ENCODE peak calls at places on chromosomes 4 and X, in nine cellular contexts. One of them, this sample, is unnamed.

GRCh38 chrX:19535481-19535880 is 20.2 kb upstream of the MAP3K15 start:
- DNase-seq in neuronal stem cell: no peak
- DNase-seq in choroid plexus epithelial cell: peak
- DNase-seq in AG09309: peak
- DNase-seq in GM23248: peak
- DNase-seq in SJSA1: no peak
- DNase-seq in lung: no peak
- DNase-seq in heart right ventricle: no peak
- DNase-seq in tibial nerve: no peak
- DNase-seq in this sample: no peak

GRCh38 chr4:19961092-19961491 is 290.6 kb upstream of the SLIT2 start:
- DNase-seq in neuronal stem cell: no peak
- DNase-seq in choroid plexus epithelial cell: peak
- DNase-seq in AG09309: peak
- DNase-seq in GM23248: peak
- DNase-seq in SJSA1: no peak
- DNase-seq in lung: no peak
- DNase-seq in heart right ventricle: no peak
- DNase-seq in tibial nerve: no peak
- DNase-seq in this sample: peak

GRCh38 chr4:85867281-85867680 is 392.3 kb downstream of the ARHGAP24 start:
- DNase-seq in neuronal stem cell: no peak
- DNase-seq in choroid plexus epithelial cell: no peak
- DNase-seq in AG09309: no peak
- DNase-seq in GM23248: peak
- DNase-seq in SJSA1: no peak
- DNase-seq in lung: no peak
- DNase-seq in heart right ventricle: no peak
- DNase-seq in tibial nerve: no peak
- DNase-seq in this sample: no peak

GRCh38 chr4:89657931-89658700 is 178.8 kb downstream of the SNCA start:
- DNase-seq in neuronal stem cell: no peak
- DNase-seq in choroid plexus epithelial cell: peak
- DNase-seq in AG09309: peak
- DNase-seq in GM23248: peak
- DNase-seq in SJSA1: peak
- DNase-seq in lung: no peak
- DNase-seq in heart right ventricle: no peak
- DNase-seq in tibial nerve: no peak
- DNase-seq in this sample: peak

GRCh38 chr4:4860381-4860802 is 927 bp downstream of the MSX1 start:
- DNase-seq in neuronal stem cell: no peak
- DNase-seq in choroid plexus epithelial cell: no peak
- DNase-seq in AG09309: no peak
- DNase-seq in GM23248: no peak
- DNase-seq in SJSA1: peak
- DNase-seq in lung: no peak
- DNase-seq in heart right ventricle: no peak
- DNase-seq in tibial nerve: no peak
- DNase-seq in this sample: no peak

GRCh38 chrX:31117195-31117594 is 45.4 kb upstream of the FTHL17 start:
- DNase-seq in neuronal stem cell: no peak
- DNase-seq in choroid plexus epithelial cell: no peak
- DNase-seq in AG09309: no peak
- DNase-seq in GM23248: no peak
- DNase-seq in SJSA1: no peak
- DNase-seq in lung: no peak
- DNase-seq in heart right ventricle: no peak
- DNase-seq in tibial nerve: no peak
- DNase-seq in this sample: no peak

GRCh38 chr4:3342182-3342854 is 49.5 kb downstream of the RGS12 start:
- DNase-seq in neuronal stem cell: no peak
- DNase-seq in choroid plexus epithelial cell: peak
- DNase-seq in AG09309: peak
- DNase-seq in GM23248: peak
- DNase-seq in SJSA1: peak
- DNase-seq in lung: no peak
- DNase-seq in heart right ventricle: no peak
- DNase-seq in tibial nerve: no peak
- DNase-seq in this sample: peak

GRCh38 chr4:172786039-172786792 is 382.4 kb upstream of the GALNT7 start:
- DNase-seq in neuronal stem cell: no peak
- DNase-seq in choroid plexus epithelial cell: peak
- DNase-seq in AG09309: no peak
- DNase-seq in GM23248: peak
- DNase-seq in SJSA1: no peak
- DNase-seq in lung: no peak
- DNase-seq in heart right ventricle: no peak
- DNase-seq in tibial nerve: no peak
- DNase-seq in this sample: no peak

GRCh38 chrX:10952619-10953018 is 158.5 kb upstream of the HCCS start:
- DNase-seq in neuronal stem cell: no peak
- DNase-seq in choroid plexus epithelial cell: peak
- DNase-seq in AG09309: no peak
- DNase-seq in GM23248: no peak
- DNase-seq in SJSA1: no peak
- DNase-seq in lung: no peak
- DNase-seq in heart right ventricle: peak
- DNase-seq in tibial nerve: no peak
- DNase-seq in this sample: no peak

GRCh38 chrX:95675794-95676193 is 1008.8 kb upstream of the DIAPH2 start:
- DNase-seq in neuronal stem cell: no peak
- DNase-seq in choroid plexus epithelial cell: no peak
- DNase-seq in AG09309: no peak
- DNase-seq in GM23248: no peak
- DNase-seq in SJSA1: no peak
- DNase-seq in lung: no peak
- DNase-seq in heart right ventricle: no peak
- DNase-seq in tibial nerve: no peak
- DNase-seq in this sample: no peak

GRCh38 chrX:112818114-112819012 is 22.3 kb downstream of the AMOT start:
- DNase-seq in neuronal stem cell: no peak
- DNase-seq in choroid plexus epithelial cell: no peak
- DNase-seq in AG09309: no peak
- DNase-seq in GM23248: no peak
- DNase-seq in SJSA1: no peak
- DNase-seq in lung: no peak
- DNase-seq in heart right ventricle: no peak
- DNase-seq in tibial nerve: no peak
- DNase-seq in this sample: no peak

GRCh38 chr4:35556387-35556786 is 687.9 kb downstream of the ARAP2 start:
- DNase-seq in neuronal stem cell: no peak
- DNase-seq in choroid plexus epithelial cell: no peak
- DNase-seq in AG09309: no peak
- DNase-seq in GM23248: no peak
- DNase-seq in SJSA1: no peak
- DNase-seq in lung: no peak
- DNase-seq in heart right ventricle: no peak
- DNase-seq in tibial nerve: no peak
- DNase-seq in this sample: no peak

GRCh38 chr4:127141857-127142256 is 490.9 kb upstream of the INTU start:
- DNase-seq in neuronal stem cell: no peak
- DNase-seq in choroid plexus epithelial cell: peak
- DNase-seq in AG09309: peak
- DNase-seq in GM23248: peak
- DNase-seq in SJSA1: no peak
- DNase-seq in lung: no peak
- DNase-seq in heart right ventricle: no peak
- DNase-seq in tibial nerve: no peak
- DNase-seq in this sample: peak

GRCh38 chrX:71667328-71668247 is at the start of gene LOC101059915:
- DNase-seq in neuronal stem cell: no peak
- DNase-seq in choroid plexus epithelial cell: no peak
- DNase-seq in AG09309: no peak
- DNase-seq in GM23248: no peak
- DNase-seq in SJSA1: no peak
- DNase-seq in lung: peak
- DNase-seq in heart right ventricle: no peak
- DNase-seq in tibial nerve: no peak
- DNase-seq in this sample: no peak

GRCh38 chrX:10470009-10470408 is 150.4 kb downstream of the MID1 start:
- DNase-seq in neuronal stem cell: no peak
- DNase-seq in choroid plexus epithelial cell: no peak
- DNase-seq in AG09309: no peak
- DNase-seq in GM23248: peak
- DNase-seq in SJSA1: no peak
- DNase-seq in lung: no peak
- DNase-seq in heart right ventricle: no peak
- DNase-seq in tibial nerve: no peak
- DNase-seq in this sample: no peak

GRCh38 chrX:137575596-137576255 is 9.8 kb downstream of the ZIC3 start:
- DNase-seq in neuronal stem cell: no peak
- DNase-seq in choroid plexus epithelial cell: no peak
- DNase-seq in AG09309: no peak
- DNase-seq in GM23248: no peak
- DNase-seq in SJSA1: no peak
- DNase-seq in lung: no peak
- DNase-seq in heart right ventricle: no peak
- DNase-seq in tibial nerve: no peak
- DNase-seq in this sample: no peak

GRCh38 chr4:106266201-106266600 is 49.8 kb downstream of the TBCK start:
- DNase-seq in neuronal stem cell: no peak
- DNase-seq in choroid plexus epithelial cell: peak
- DNase-seq in AG09309: peak
- DNase-seq in GM23248: peak
- DNase-seq in SJSA1: peak
- DNase-seq in lung: no peak
- DNase-seq in heart right ventricle: no peak
- DNase-seq in tibial nerve: no peak
- DNase-seq in this sample: peak

GRCh38 chrX:39895228-39896110 is 202.3 kb downstream of the BCOR start:
- DNase-seq in neuronal stem cell: no peak
- DNase-seq in choroid plexus epithelial cell: no peak
- DNase-seq in AG09309: no peak
- DNase-seq in GM23248: peak
- DNase-seq in SJSA1: peak
- DNase-seq in lung: no peak
- DNase-seq in heart right ventricle: no peak
- DNase-seq in tibial nerve: no peak
- DNase-seq in this sample: no peak

GRCh38 chr4:163554870-163555465 is 60.5 kb downstream of the TMA16 start:
- DNase-seq in neuronal stem cell: no peak
- DNase-seq in choroid plexus epithelial cell: peak
- DNase-seq in AG09309: no peak
- DNase-seq in GM23248: peak
- DNase-seq in SJSA1: peak
- DNase-seq in lung: no peak
- DNase-seq in heart right ventricle: no peak
- DNase-seq in tibial nerve: no peak
- DNase-seq in this sample: no peak

DNA sequence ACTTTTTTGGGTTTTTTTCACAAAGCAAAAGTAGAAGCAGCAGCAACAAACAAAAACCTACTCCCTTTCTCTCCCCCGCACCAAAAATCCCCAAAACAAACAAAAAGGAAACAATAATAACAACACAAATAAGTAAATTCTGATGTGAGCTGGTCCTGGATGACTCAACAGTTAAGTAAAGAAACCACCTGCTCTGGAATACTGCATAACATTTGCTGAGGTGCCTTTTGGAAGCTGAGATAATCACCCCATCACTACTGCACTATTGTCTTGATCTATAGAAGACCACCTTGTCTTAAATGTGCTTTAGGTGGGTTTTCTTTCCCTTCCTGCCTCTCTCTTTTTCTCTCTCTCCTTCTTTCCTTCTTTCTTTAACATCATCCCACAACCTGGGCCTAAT is 89.7 kb downstream of the PLAC1 start:
- DNase-seq in neuronal stem cell: no peak
- DNase-seq in choroid plexus epithelial cell: no peak
- DNase-seq in AG09309: no peak
- DNase-seq in GM23248: no peak
- DNase-seq in SJSA1: no peak
- DNase-seq in lung: no peak
- DNase-seq in heart right ventricle: no peak
- DNase-seq in tibial nerve: no peak
- DNase-seq in this sample: no peak
- H3K4me3 ChIP-seq in neuronal stem cell: no peak
- H3K4me3 ChIP-seq in choroid plexus epithelial cell: no peak
- H3K4me3 ChIP-seq in AG09309: no peak
- H3K4me3 ChIP-seq in GM23248: no peak
- H3K4me3 ChIP-seq in SJSA1: no peak
- H3K4me3 ChIP-seq in lung: no peak
- H3K4me3 ChIP-seq in heart right ventricle: no peak
- H3K4me3 ChIP-seq in tibial nerve: no peak
- H3K4me3 ChIP-seq in this sample: no peak

GRCh38 chr4:1042352-1043025 is 31.1 kb downstream of the FGFRL1 start:
- DNase-seq in neuronal stem cell: no peak
- DNase-seq in choroid plexus epithelial cell: no peak
- DNase-seq in AG09309: no peak
- DNase-seq in GM23248: no peak
- DNase-seq in SJSA1: no peak
- DNase-seq in lung: no peak
- DNase-seq in heart right ventricle: no peak
- DNase-seq in tibial nerve: no peak
- DNase-seq in this sample: no peak
- H3K4me3 ChIP-seq in neuronal stem cell: peak
- H3K4me3 ChIP-seq in choroid plexus epithelial cell: no peak
- H3K4me3 ChIP-seq in AG09309: no peak
- H3K4me3 ChIP-seq in GM23248: no peak
- H3K4me3 ChIP-seq in SJSA1: no peak
- H3K4me3 ChIP-seq in lung: no peak
- H3K4me3 ChIP-seq in heart right ventricle: no peak
- H3K4me3 ChIP-seq in tibial nerve: no peak
- H3K4me3 ChIP-seq in this sample: no peak

DNA sequence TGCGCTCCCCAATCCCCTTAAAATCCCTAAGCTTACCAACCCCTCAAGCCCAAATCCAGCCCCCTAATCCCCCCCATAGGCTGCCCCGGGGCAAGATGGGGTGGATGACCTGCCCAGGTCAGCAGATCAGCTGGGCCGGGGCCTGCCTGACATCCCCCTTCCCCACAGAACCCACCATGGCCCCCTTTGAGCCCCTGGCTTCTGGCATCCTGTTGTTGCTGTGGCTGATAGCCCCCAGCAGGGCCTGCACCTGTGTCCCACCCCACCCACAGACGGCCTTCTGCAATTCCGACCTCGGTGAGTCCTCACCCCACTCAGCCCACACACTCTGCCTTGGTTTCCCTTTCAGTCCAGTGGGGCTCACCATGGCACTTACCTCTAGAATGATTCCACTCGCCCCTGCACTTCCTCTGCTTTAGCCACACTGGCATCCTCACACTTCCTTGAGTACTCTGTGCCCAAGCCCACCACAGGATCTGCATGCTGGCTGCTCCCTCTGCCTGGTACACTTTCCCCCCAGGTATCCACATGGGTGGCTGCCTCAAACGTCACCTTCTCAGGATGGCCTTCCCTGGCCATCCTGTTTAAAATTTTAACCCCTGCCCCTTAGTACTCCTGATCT is 1.1 kb downstream of the TIMP1 start:
- DNase-seq in neuronal stem cell: no peak
- DNase-seq in choroid plexus epithelial cell: no peak
- DNase-seq in AG09309: no peak
- DNase-seq in GM23248: no peak
- DNase-seq in SJSA1: no peak
- DNase-seq in lung: peak
- DNase-seq in heart right ventricle: no peak
- DNase-seq in tibial nerve: no peak
- DNase-seq in this sample: no peak
- H3K4me3 ChIP-seq in neuronal stem cell: no peak
- H3K4me3 ChIP-seq in choroid plexus epithelial cell: peak
- H3K4me3 ChIP-seq in AG09309: peak
- H3K4me3 ChIP-seq in GM23248: peak
- H3K4me3 ChIP-seq in SJSA1: peak
- H3K4me3 ChIP-seq in lung: peak
- H3K4me3 ChIP-seq in heart right ventricle: peak
- H3K4me3 ChIP-seq in tibial nerve: no peak
- H3K4me3 ChIP-seq in this sample: peak

GRCh38 chr4:81509822-81510221 is 38.1 kb upstream of the RASGEF1B start:
- DNase-seq in neuronal stem cell: no peak
- DNase-seq in choroid plexus epithelial cell: no peak
- DNase-seq in AG09309: no peak
- DNase-seq in GM23248: no peak
- DNase-seq in SJSA1: no peak
- DNase-seq in lung: no peak
- DNase-seq in heart right ventricle: no peak
- DNase-seq in tibial nerve: no peak
- DNase-seq in this sample: no peak
- H3K4me3 ChIP-seq in neuronal stem cell: no peak
- H3K4me3 ChIP-seq in choroid plexus epithelial cell: no peak
- H3K4me3 ChIP-seq in AG09309: no peak
- H3K4me3 ChIP-seq in GM23248: no peak
- H3K4me3 ChIP-seq in SJSA1: no peak
- H3K4me3 ChIP-seq in lung: no peak
- H3K4me3 ChIP-seq in heart right ventricle: no peak
- H3K4me3 ChIP-seq in tibial nerve: no peak
- H3K4me3 ChIP-seq in this sample: no peak